ENCODE peak calls at places on chromosome 16, in five cellular contexts. One of them, this sample, is unnamed.

GRCh38 chr16:55501549-55502322 is 7.1 kb upstream of the LPCAT2 start:
- DNase-seq in NT2/D1: no peak
- DNase-seq in NCI-H1105: no peak
- DNase-seq in NCI-H2081: no peak
- DNase-seq in stimulated activated CD4-positive, alpha-beta T cell treated with anti-CD3 and anti-CD28 coated beads, Interleukin-1b, Interleukin-23, amount 100 ng/mL, for 1 hour: no peak
- DNase-seq in this sample: no peak

GRCh38 chr16:1669698-1670097 is 8.4 kb upstream of the JPT2 start:
- DNase-seq in NT2/D1: no peak
- DNase-seq in NCI-H1105: no peak
- DNase-seq in NCI-H2081: no peak
- DNase-seq in stimulated activated CD4-positive, alpha-beta T cell treated with anti-CD3 and anti-CD28 coated beads, Interleukin-1b, Interleukin-23, amount 100 ng/mL, for 1 hour: no peak
- DNase-seq in this sample: no peak

GRCh38 chr16:65745201-65745600 is 621.3 kb upstream of the CDH5 start:
- DNase-seq in NT2/D1: no peak
- DNase-seq in NCI-H1105: no peak
- DNase-seq in NCI-H2081: no peak
- DNase-seq in stimulated activated CD4-positive, alpha-beta T cell treated with anti-CD3 and anti-CD28 coated beads, Interleukin-1b, Interleukin-23, amount 100 ng/mL, for 1 hour: no peak
- DNase-seq in this sample: no peak

GRCh38 chr16:19179890-19180490 is 11.9 kb downstream of the SYT17 start:
- DNase-seq in NT2/D1: peak; percentile 48
- DNase-seq in NCI-H1105: no peak
- DNase-seq in NCI-H2081: no peak
- DNase-seq in stimulated activated CD4-positive, alpha-beta T cell treated with anti-CD3 and anti-CD28 coated beads, Interleukin-1b, Interleukin-23, amount 100 ng/mL, for 1 hour: no peak
- DNase-seq in this sample: no peak

GRCh38 chr16:68227183-68227793 is 8.6 kb downstream of the ESRP2 start:
- DNase-seq in NT2/D1: no peak
- DNase-seq in NCI-H1105: no peak
- DNase-seq in NCI-H2081: no peak
- DNase-seq in stimulated activated CD4-positive, alpha-beta T cell treated with anti-CD3 and anti-CD28 coated beads, Interleukin-1b, Interleukin-23, amount 100 ng/mL, for 1 hour: no peak
- DNase-seq in this sample: no peak

GRCh38 chr16:84374160-84374489 is 5.8 kb downstream of the ATP2C2 start:
- DNase-seq in NT2/D1: no peak
- DNase-seq in NCI-H1105: no peak
- DNase-seq in NCI-H2081: no peak
- DNase-seq in stimulated activated CD4-positive, alpha-beta T cell treated with anti-CD3 and anti-CD28 coated beads, Interleukin-1b, Interleukin-23, amount 100 ng/mL, for 1 hour: no peak
- DNase-seq in this sample: no peak

GRCh38 chr16:56969769-56970168 is 8.0 kb downstream of the CETP start:
- DNase-seq in NT2/D1: no peak
- DNase-seq in NCI-H1105: no peak
- DNase-seq in NCI-H2081: no peak
- DNase-seq in stimulated activated CD4-positive, alpha-beta T cell treated with anti-CD3 and anti-CD28 coated beads, Interleukin-1b, Interleukin-23, amount 100 ng/mL, for 1 hour: no peak
- DNase-seq in this sample: no peak

GRCh38 chr16:67723151-67723915 is 4.2 kb upstream of the GFOD2 start:
- DNase-seq in NT2/D1: no peak
- DNase-seq in NCI-H1105: no peak
- DNase-seq in NCI-H2081: no peak
- DNase-seq in stimulated activated CD4-positive, alpha-beta T cell treated with anti-CD3 and anti-CD28 coated beads, Interleukin-1b, Interleukin-23, amount 100 ng/mL, for 1 hour: no peak
- DNase-seq in this sample: no peak

GRCh38 chr16:57413301-57413730 is 8.7 kb downstream of the CCL17 start:
- DNase-seq in NT2/D1: no peak
- DNase-seq in NCI-H1105: no peak
- DNase-seq in NCI-H2081: no peak
- DNase-seq in stimulated activated CD4-positive, alpha-beta T cell treated with anti-CD3 and anti-CD28 coated beads, Interleukin-1b, Interleukin-23, amount 100 ng/mL, for 1 hour: no peak
- DNase-seq in this sample: no peak

GRCh38 chr16:27195941-27196595 is 7.3 kb upstream of the KDM8 start:
- DNase-seq in NT2/D1: no peak
- DNase-seq in NCI-H1105: no peak
- DNase-seq in NCI-H2081: no peak
- DNase-seq in stimulated activated CD4-positive, alpha-beta T cell treated with anti-CD3 and anti-CD28 coated beads, Interleukin-1b, Interleukin-23, amount 100 ng/mL, for 1 hour: no peak
- DNase-seq in this sample: no peak

GRCh38 chr16:79599837-79600635 is 501 bp downstream of the MAF start:
- DNase-seq in NT2/D1: peak; percentile 46
- DNase-seq in NCI-H1105: peak; percentile 66
- DNase-seq in NCI-H2081: peak; percentile 64
- DNase-seq in stimulated activated CD4-positive, alpha-beta T cell treated with anti-CD3 and anti-CD28 coated beads, Interleukin-1b, Interleukin-23, amount 100 ng/mL, for 1 hour: no peak
- DNase-seq in this sample: peak; percentile 25

GRCh38 chr16:23280483-23280967 is 21.6 kb upstream of the SCNN1B start:
- DNase-seq in NT2/D1: no peak
- DNase-seq in NCI-H1105: peak; percentile 11
- DNase-seq in NCI-H2081: peak; percentile 74
- DNase-seq in stimulated activated CD4-positive, alpha-beta T cell treated with anti-CD3 and anti-CD28 coated beads, Interleukin-1b, Interleukin-23, amount 100 ng/mL, for 1 hour: no peak
- DNase-seq in this sample: peak; percentile 43

GRCh38 chr16:86531193-86531550 is 20.8 kb downstream of the FOXF1 start:
- DNase-seq in NT2/D1: no peak
- DNase-seq in NCI-H1105: no peak
- DNase-seq in NCI-H2081: no peak
- DNase-seq in stimulated activated CD4-positive, alpha-beta T cell treated with anti-CD3 and anti-CD28 coated beads, Interleukin-1b, Interleukin-23, amount 100 ng/mL, for 1 hour: no peak
- DNase-seq in this sample: no peak

GRCh38 chr16:71283612-71284011 is 5.6 kb downstream of the CMTR2 start:
- DNase-seq in NT2/D1: no peak
- DNase-seq in NCI-H1105: no peak
- DNase-seq in NCI-H2081: no peak
- DNase-seq in stimulated activated CD4-positive, alpha-beta T cell treated with anti-CD3 and anti-CD28 coated beads, Interleukin-1b, Interleukin-23, amount 100 ng/mL, for 1 hour: no peak
- DNase-seq in this sample: no peak

GRCh38 chr16:10871157-10871991 is 5.6 kb upstream of the CIITA start:
- DNase-seq in NT2/D1: no peak
- DNase-seq in NCI-H1105: no peak
- DNase-seq in NCI-H2081: no peak
- DNase-seq in stimulated activated CD4-positive, alpha-beta T cell treated with anti-CD3 and anti-CD28 coated beads, Interleukin-1b, Interleukin-23, amount 100 ng/mL, for 1 hour: no peak
- DNase-seq in this sample: no peak

GRCh38 chr16:68782198-68783174 is 45.4 kb downstream of the CDH1 start:
- DNase-seq in NT2/D1: no peak
- DNase-seq in NCI-H1105: no peak
- DNase-seq in NCI-H2081: no peak
- DNase-seq in stimulated activated CD4-positive, alpha-beta T cell treated with anti-CD3 and anti-CD28 coated beads, Interleukin-1b, Interleukin-23, amount 100 ng/mL, for 1 hour: no peak
- DNase-seq in this sample: no peak

This sample was measured in NCI-H748 treated with DMSO at 0.1 percent for 48 hours.